ENCODE peak calls at places on chromosomes 11 and 22, in five cellular contexts. D is CD4-positive, CD25-positive, alpha-beta regulatory T cell; H is GM23338; V is Peyer's patch; C is WERI-Rb-1. Y is an unnamed sample. For H3K36me3, the result is how much of the 10 kb centered on the place peaks cover.

GRCh38 chr22:38756631-38757463 is 1.0 kb upstream of the SUN2 start:
- DNase-seq in D (peak), H (no peak), V (no peak), C (no peak), Y (no peak)

GRCh38 chr11:106276859-106277436 is 199.5 kb downstream of the AASDHPPT start:
- DNase-seq in D (no peak), H (peak), V (no peak), C (peak), Y (no peak)

GRCh38 chr22:48061726-48062125 is 1299.3 kb downstream of the TBC1D22A start:
- DNase-seq in D (no peak), H (no peak), V (peak), C (no peak), Y (no peak)

GRCh38 chr11:71096751-71097388 is 155.5 kb downstream of the SHANK2 start:
- DNase-seq in D (no peak), H (no peak), V (no peak), C (no peak), Y (no peak)

GRCh38 chr11:35951659-35952058 is 7.8 kb downstream of the LDLRAD3 start:
- DNase-seq in D (no peak), H (no peak), V (no peak), C (no peak), Y (no peak)

GRCh38 chr11:69272961-69273461 is 20.9 kb upstream of the MYEOV start:
- DNase-seq in D (no peak), H (no peak), V (peak), C (no peak), Y (no peak)

GRCh38 chr11:41955635-41956400 is 496.4 kb upstream of the LRRC4C start:
- DNase-seq in D (no peak), H (no peak), V (no peak), C (no peak), Y (no peak)

GRCh38 chr11:44600739-44601416 is 35.4 kb downstream of the CD82 start:
- DNase-seq in D (no peak), H (peak), V (no peak), C (no peak), Y (peak)

GRCh38 chr22:46071451-46072029 is 78.8 kb upstream of the PPARA start:
- DNase-seq in D (peak), H (peak), V (peak), C (peak), Y (peak)

GRCh38 chr11:76288166-76288978 is 82.1 kb upstream of the WNT11 start:
- DNase-seq in D (peak), H (no peak), V (no peak), C (no peak), Y (no peak)

GRCh38 chr22:40176921-40177737 is 596 bp upstream of the TNRC6B start:
- DNase-seq in D (peak), H (peak), V (no peak), C (peak), Y (no peak)

GRCh38 chr11:125387991-125388390 is 108.1 kb downstream of the FEZ1 start:
- DNase-seq in D (no peak), H (no peak), V (no peak), C (no peak), Y (no peak)
- H3K36me3 ChIP-seq in D (under half), H (under half), V (under half), C (under half), Y (under half)

DNA sequence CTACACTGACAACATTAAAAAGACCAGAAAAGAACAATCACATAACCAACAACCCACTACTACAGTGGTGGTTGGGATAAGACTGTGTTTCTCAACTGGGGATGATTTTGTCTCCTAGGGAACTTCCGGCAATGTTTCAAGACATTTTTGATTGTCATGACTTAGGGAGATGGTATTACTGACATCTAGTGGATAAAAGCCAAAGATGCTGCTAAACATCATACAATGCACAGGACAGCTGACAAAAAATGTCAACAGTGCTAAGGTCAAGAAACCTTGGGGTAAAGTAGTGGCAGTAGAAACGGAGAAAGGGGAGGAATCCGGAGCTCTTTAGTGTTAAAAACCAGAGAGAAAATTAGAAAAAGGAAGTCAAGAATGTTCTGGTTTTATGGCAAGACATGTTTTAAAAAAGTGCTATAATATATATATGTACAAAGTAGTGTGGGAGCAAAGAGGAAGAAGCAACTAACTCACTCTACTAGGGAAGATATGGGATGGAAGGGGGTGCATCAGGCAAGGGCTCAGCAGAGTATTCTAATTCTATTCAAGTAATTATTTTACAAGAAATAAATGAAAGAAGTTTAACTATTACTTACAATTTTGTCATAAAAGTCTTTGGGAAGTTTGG is 37.2 kb downstream of the CKAP5 start:
- DNase-seq in D (peak), H (peak), V (no peak), C (no peak), Y (no peak)
- H3K36me3 ChIP-seq in D (under half), H (under half), V (under half), C (half or more), Y (half or more)

DNA sequence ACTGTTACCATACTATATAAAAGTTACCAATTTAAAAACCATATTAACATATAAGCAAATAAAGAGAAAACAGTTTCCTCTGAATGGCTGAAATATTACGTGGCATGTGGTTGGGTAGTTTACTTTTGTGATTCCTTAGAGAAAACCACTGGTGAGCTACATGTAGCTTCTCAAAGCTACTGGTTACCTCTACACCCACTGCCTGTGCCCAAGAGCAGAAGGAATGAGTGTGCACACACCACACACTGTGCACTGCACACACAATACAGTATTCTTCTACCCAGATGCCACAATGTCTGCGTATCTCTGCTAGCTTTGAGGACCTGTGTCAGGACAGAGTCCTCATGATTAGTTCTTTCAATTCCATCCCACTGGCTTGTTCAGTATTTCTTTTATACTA is 25.5 kb upstream of the YPEL1 start:
- DNase-seq in D (no peak), H (no peak), V (no peak), C (no peak), Y (no peak)
- H3K36me3 ChIP-seq in D (half or more), H (under half), V (under half), C (half or more), Y (under half)

GRCh38 chr22:43409800-43410199 is 2.0 kb upstream of the MPPED1 start:
- DNase-seq in D (no peak), H (no peak), V (no peak), C (no peak), Y (no peak)

GRCh38 chr22:43411981-43412807 is at the start of gene MPPED1:
- DNase-seq in D (no peak), H (peak), V (no peak), C (no peak), Y (peak)

GRCh38 chr22:43411040-43411919 is 534 bp upstream of the MPPED1 start:
- DNase-seq in D (no peak), H (peak), V (no peak), C (no peak), Y (peak)

GRCh38 chr22:43413826-43414225 is 2.0 kb downstream of the MPPED1 start:
- DNase-seq in D (no peak), H (no peak), V (no peak), C (no peak), Y (no peak)

GRCh38 chr22:43412808-43413785 is 1.3 kb downstream of the MPPED1 start:
- DNase-seq in D (no peak), H (no peak), V (no peak), C (no peak), Y (no peak)
- H3K36me3 ChIP-seq in D (under half), H (under half), V (under half), C (under half), Y (under half)

DNA sequence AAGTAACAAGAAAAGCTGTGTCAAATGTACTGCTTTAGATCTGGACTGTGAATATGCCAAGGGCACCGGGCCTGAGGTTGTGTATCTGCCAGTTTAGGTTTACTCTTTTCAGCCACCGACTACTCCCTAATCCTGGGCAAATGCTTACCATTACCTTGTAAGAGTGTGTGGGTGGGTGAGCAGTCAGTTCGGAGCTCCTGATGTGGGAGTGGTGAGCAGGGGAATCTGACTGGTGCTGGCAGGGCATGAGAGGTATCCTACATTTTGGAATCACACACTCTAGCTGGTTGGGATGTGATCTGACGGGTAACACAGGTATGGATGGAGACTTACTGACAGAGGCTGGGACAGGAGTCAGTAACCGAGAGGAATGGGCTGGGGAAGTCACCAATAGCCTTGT is 2.6 kb upstream of the FAM180B start:
- DNase-seq in D (no peak), H (no peak), V (no peak), C (no peak), Y (no peak)
- H3K36me3 ChIP-seq in D (under half), H (under half), V (under half), C (half or more), Y (under half)

GRCh38 chr11:1899686-1900085 is 8.0 kb upstream of the PRR33 start:
- DNase-seq in D (no peak), H (no peak), V (no peak), C (no peak), Y (no peak)
- H3K36me3 ChIP-seq in D (under half), H (under half), V (under half), C (under half), Y (under half)

DNA sequence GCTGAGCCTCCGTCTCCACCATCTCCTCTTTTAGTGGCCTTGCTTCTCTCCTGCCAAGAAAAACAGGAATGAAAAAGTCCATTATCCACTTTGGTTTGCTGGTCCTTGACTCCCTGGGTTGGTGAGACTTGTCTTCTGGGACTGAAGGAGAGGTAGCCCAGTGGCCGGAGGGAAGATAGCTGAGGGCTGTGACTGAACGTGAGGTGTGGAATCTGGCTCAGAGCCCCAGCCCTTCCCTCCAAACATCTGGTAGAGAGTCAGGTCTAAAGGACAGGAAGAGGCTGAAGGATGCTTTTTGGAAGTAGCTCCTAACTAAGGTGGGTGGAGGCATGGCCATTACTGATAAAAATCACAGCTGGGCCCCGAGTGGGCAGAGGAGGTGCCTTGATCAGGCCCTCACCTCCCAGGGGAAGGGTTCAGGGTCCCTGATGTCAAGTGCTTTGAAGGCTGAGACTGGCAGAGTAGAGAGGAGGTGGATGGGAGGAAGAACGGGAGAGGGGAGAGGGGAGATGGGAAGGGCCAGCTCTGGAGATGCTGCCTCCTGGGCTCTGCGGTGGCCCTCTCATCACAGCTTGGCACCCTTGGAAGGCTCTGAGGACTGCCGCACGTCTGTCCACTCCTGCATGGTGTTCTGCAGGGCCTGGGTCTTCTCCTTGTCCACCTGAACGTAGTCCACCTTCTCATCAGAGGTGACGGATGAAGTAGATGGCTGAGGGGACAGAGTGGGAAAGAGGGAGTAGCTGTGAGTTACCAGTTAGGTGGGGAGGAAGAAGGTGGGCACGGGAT is 30.2 kb downstream of the USP35 start:
- DNase-seq in D (no peak), H (no peak), V (no peak), C (no peak), Y (no peak)
- H3K36me3 ChIP-seq in D (under half), H (under half), V (under half), C (under half), Y (under half)